ENCODE peak calls at places on chromosomes 16 and 17, in four cellular contexts. E is endothelial cell of umbilical vein, N is H9, U is IMR-90. F is an unnamed sample.

GRCh38 chr17:14790518-14790917 is 474.6 kb downstream of the PMP22 start:
- DNase-seq in U (peak; percentile 55), E (no peak), N (no peak), F (no peak)

GRCh38 chr17:1561420-1562177 is 993 bp downstream of the PITPNA start:
- DNase-seq in U (no peak), N (no peak), E (peak; percentile 24), F (peak; percentile 23)

GRCh38 chr17:79897243-79898063 is 58.2 kb upstream of the CBX4 start:
- DNase-seq in E (no peak), U (no peak), N (no peak), F (no peak)

GRCh38 chr16:29900102-29900887 is at the start of gene ASPHD1:
- DNase-seq in E (peak; percentile 49), N (peak; percentile 82), U (peak; percentile 86), F (peak; percentile 84)

GRCh38 chr17:44008205-44008909 is 3.9 kb downstream of the NAGS start:
- DNase-seq in U (no peak), N (peak; percentile 53), E (no peak), F (no peak)

GRCh38 chr17:49260011-49260921 is 29.7 kb upstream of the PHOSPHO1 start:
- DNase-seq in E (peak; percentile 87), N (peak; percentile 74), U (peak; percentile 82), F (peak; percentile 71)

GRCh38 chr17:19762515-19762961 is 14.4 kb upstream of the ALDH3A1 start:
- DNase-seq in N (peak; percentile 95), U (peak; percentile 59), E (peak; percentile 71), F (peak; percentile 35)

GRCh38 chr16:69187891-69188451 is 1.0 kb downstream of the SNTB2 start:
- DNase-seq in E (peak; percentile 67), N (no peak), U (no peak), F (peak; percentile 57)

GRCh38 chr16:69286941-69287713 is 24.0 kb upstream of the VPS4A start:
- DNase-seq in N (no peak), E (peak; percentile 84), U (peak; percentile 78), F (peak; percentile 31)

GRCh38 chr17:52134641-52135040 is 23.9 kb downstream of the CA10 start:
- DNase-seq in N (no peak), E (no peak), U (no peak), F (peak; percentile 49)

GRCh38 chr17:80947200-80947940 is 44.3 kb upstream of the CHMP6 start:
- DNase-seq in E (no peak), U (no peak), N (no peak), F (no peak)

GRCh38 chr16:73064227-73064995 is 16.5 kb upstream of the ZFHX3 start:
- DNase-seq in E (peak; percentile 62), U (peak; percentile 78), N (peak; percentile 69), F (peak; percentile 51)

GRCh38 chr16:247027-247426 is 12.4 kb downstream of the FAM234A start:
- DNase-seq in U (no peak), E (no peak), N (no peak), F (no peak)

GRCh38 chr17:9648521-9649110 is 3.3 kb downstream of the USP43 start:
- DNase-seq in N (peak; percentile 53), U (no peak), E (no peak), F (no peak)

GRCh38 chr16:86882586-86883280 is 304.4 kb downstream of the FOXL1 start:
- DNase-seq in U (peak; percentile 88), N (no peak), E (peak; percentile 55), F (peak; percentile 43)

GRCh38 chr16:67736858-67737257 is 17.7 kb upstream of the GFOD2 start:
- DNase-seq in U (no peak), E (no peak), N (no peak), F (peak; percentile 8)

GRCh38 chr16:56450275-56450889 is 750 bp downstream of the NUDT21 start:
- DNase-seq in E (peak; percentile 42), N (no peak), U (peak; percentile 14), F (peak; percentile 14)

GRCh38 chr17:19303367-19303776 is 59.2 kb downstream of the B9D1 start:
- DNase-seq in E (no peak), U (no peak), N (no peak), F (no peak)

GRCh38 chr16:54672500-54672899 is 258.2 kb upstream of the IRX5 start:
- DNase-seq in U (no peak), E (no peak), N (no peak), F (no peak)

GRCh38 chr17:32588982-32589381 is 102.2 kb downstream of the CDK5R1 start:
- DNase-seq in U (no peak), N (peak; percentile 71), E (no peak), F (no peak)

GRCh38 chr16:51359141-51359960 is 208.3 kb upstream of the SALL1 start:
- DNase-seq in U (peak; percentile 5), N (peak; percentile 43), E (no peak), F (no peak)

GRCh38 chr17:58666858-58667267 is 25.0 kb downstream of the TEX14 start:
- DNase-seq in N (peak; percentile 41), U (peak; percentile 79), E (peak; percentile 76), F (no peak)

GRCh38 chr17:6551909-6552768 is 4.2 kb downstream of the PITPNM3 start:
- DNase-seq in U (no peak), N (no peak), E (no peak), F (peak; percentile 80)

GRCh38 chr16:84617068-84617630 is 729 bp downstream of the COTL1 start:
- DNase-seq in U (no peak), E (no peak), N (peak; percentile 50), F (peak; percentile 48)

GRCh38 chr17:9402590-9403199 is 172.9 kb downstream of the STX8 start:
- DNase-seq in E (peak; percentile 36), U (peak; percentile 23), N (peak; percentile 67), F (no peak)

GRCh38 chr16:24635900-24636610 is 93.4 kb upstream of the TNRC6A start:
- DNase-seq in N (no peak), U (peak; percentile 91), E (peak; percentile 77), F (peak; percentile 79)

GRCh38 chr17:74426551-74427047 is 5.3 kb upstream of the GPRC5C start:
- DNase-seq in U (no peak), E (no peak), N (no peak), F (no peak)

GRCh38 chr16:3246876-3247275 is 9.6 kb downstream of the MEFV start:
- DNase-seq in E (no peak), U (no peak), N (no peak), F (no peak)

GRCh38 chr17:80253631-80254395 is 6.8 kb upstream of the RNF213 start:
- DNase-seq in N (no peak), U (no peak), E (no peak), F (no peak)

GRCh38 chr16:86272744-86273143 is 237.6 kb upstream of the FOXF1 start:
- DNase-seq in E (no peak), N (no peak), U (no peak), F (no peak)

GRCh38 chr17:80441133-80441578 is 26.2 kb downstream of the ENDOV start:
- DNase-seq in N (peak; percentile 88), E (peak; percentile 11), U (peak; percentile 36), F (no peak)

GRCh38 chr16:56591377-56592060 is 2.2 kb downstream of the MT3 start:
- DNase-seq in U (no peak), E (no peak), N (no peak), F (no peak)

GRCh38 chr17:68420065-68420847 is 37.0 kb downstream of the WIPI1 start:
- DNase-seq in E (no peak), U (no peak), N (no peak), F (no peak)

GRCh38 chr17:30600062-30600829 is 123.0 kb downstream of the GOSR1 start:
- DNase-seq in E (peak; percentile 85), U (peak; percentile 70), N (peak; percentile 93), F (peak; percentile 86)

GRCh38 chr17:38799501-38800236 is at the start of gene PIP4K2B:
- DNase-seq in U (peak; percentile 98), E (peak; percentile 96), N (peak; percentile 99), F (peak; percentile 95)

GRCh38 chr17:38798614-38799500 is 499 bp downstream of the PIP4K2B start:
- DNase-seq in E (peak; percentile 67), U (peak; percentile 35), N (peak; percentile 53), F (peak; percentile 43)

GRCh38 chr17:38796451-38796850 is 2.9 kb downstream of the PIP4K2B start:
- DNase-seq in E (no peak), U (no peak), N (no peak), F (no peak)

GRCh38 chr17:38797828-38798227 is 1.5 kb downstream of the PIP4K2B start:
- DNase-seq in E (no peak), U (peak; percentile 18), N (no peak), F (no peak)

GRCh38 chr17:38797091-38797490 is 2.3 kb downstream of the PIP4K2B start:
- DNase-seq in N (no peak), U (peak; percentile 55), E (no peak), F (peak; percentile 66)
- H3K9ac ChIP-seq in N (no peak overlapping the region), U (peak overlapping the region; percentile 13), E (no peak overlapping the region), F (peak overlapping the region; percentile 19)

GRCh38 chr17:57256708-57257112 is 387 bp downstream of the MSI2 start:
- DNase-seq in U (no peak), N (no peak), E (peak; percentile 33), F (peak; percentile 20)
- H3K9ac ChIP-seq in U (peak overlapping the region; percentile 34), N (peak overlapping the region; percentile 20), E (peak overlapping the region; percentile 71), F (peak overlapping the region; percentile 73)

GRCh38 chr17:82155606-82156005 is 57.0 kb downstream of the CCDC57 start:
- DNase-seq in U (no peak), N (no peak), E (no peak), F (no peak)
- H3K9ac ChIP-seq in U (no peak overlapping the region), N (no peak overlapping the region), E (no peak overlapping the region), F (no peak overlapping the region)

GRCh38 chr17:78230996-78231931 is at the start of gene TMEM235:
- DNase-seq in E (no peak), U (no peak), N (peak; percentile 47), F (no peak)
- H3K9ac ChIP-seq in E (no peak within 1 kb of the TSS), U (no peak within 1 kb of the TSS), N (no peak within 1 kb of the TSS), F (no peak within 1 kb of the TSS)

F was measured in mammary epithelial cell.